ENCODE peak calls at places on chromosomes 12 and 14, in six cellular contexts. J is stimulated activated naive CD4-positive, alpha-beta T cell treated with Interleukin-2 at 50 U/mL for 16 hours; V is HAP-1; Z is stimulated activated CD8-positive, alpha-beta memory T cell treated with anti-CD3 and anti-CD28 coated beads, Interleukin-2, amount 100 ng/mL, for 1 hour; B is left ventricle myocardium superior; S is lower lobe of right lung. A is an unnamed sample.

GRCh38 chr14:80202888-80203562 is 8.3 kb downstream of the DIO2 start:
- DNase-seq in J (no peak), V (peak; percentile 75), Z (no peak), B (no peak), S (no peak), A (no peak)

GRCh38 chr14:22380511-22381455 is 208.2 kb downstream of the DAD1 start:
- DNase-seq in J (no peak), V (no peak), Z (no peak), B (no peak), S (no peak), A (no peak)

GRCh38 chr14:95321201-95321600 is 1.5 kb upstream of the CLMN start:
- DNase-seq in J (no peak), V (no peak), Z (no peak), B (no peak), S (no peak), A (no peak)

GRCh38 chr14:32047791-32048190 is 29.3 kb upstream of the ARHGAP5 start:
- DNase-seq in J (no peak), V (no peak), Z (no peak), B (no peak), S (no peak), A (no peak)

GRCh38 chr12:58967551-58967950 is 47.2 kb upstream of the LRIG3 start:
- DNase-seq in J (no peak), V (no peak), Z (no peak), B (no peak), S (no peak), A (no peak)

GRCh38 chr14:92615451-92615850 is 101.9 kb downstream of the RIN3 start:
- DNase-seq in J (peak; percentile 49), V (no peak), Z (peak; percentile 61), B (no peak), S (no peak), A (no peak)

GRCh38 chr12:6370576-6370935 is 4.8 kb downstream of the SCNN1A start:
- DNase-seq in J (no peak), V (no peak), Z (no peak), B (no peak), S (no peak), A (peak; percentile 10)

GRCh38 chr12:25977047-25977446 is 18.6 kb downstream of the RASSF8 start:
- DNase-seq in J (no peak), V (no peak), Z (no peak), B (no peak), S (no peak), A (no peak)

GRCh38 chr12:90833228-90833627 is 121.7 kb downstream of the CCER1 start:
- DNase-seq in J (no peak), V (no peak), Z (no peak), B (no peak), S (no peak), A (no peak)

GRCh38 chr12:15556411-15556810 is 232.8 kb downstream of the EPS8 start:
- DNase-seq in J (no peak), V (no peak), Z (no peak), B (no peak), S (no peak), A (no peak)

GRCh38 chr12:21451529-21451928 is 14.1 kb downstream of the PYROXD1 start:
- DNase-seq in J (no peak), V (no peak), Z (no peak), B (no peak), S (no peak), A (no peak)

GRCh38 chr12:3651585-3652424 is 101.1 kb downstream of the CRACR2A start:
- DNase-seq in J (no peak), V (no peak), Z (no peak), B (no peak), S (no peak), A (no peak)

GRCh38 chr14:50471838-50472465 is 60.4 kb downstream of the MAP4K5 start:
- DNase-seq in J (no peak), V (no peak), Z (no peak), B (no peak), S (no peak), A (no peak)

GRCh38 chr12:104131609-104132008 is 6.4 kb downstream of the NFYB start:
- DNase-seq in J (no peak), V (no peak), Z (no peak), B (no peak), S (no peak), A (no peak)

GRCh38 chr12:122853582-122854245 is 18.5 kb downstream of the HIP1R start:
- DNase-seq in J (no peak), V (no peak), Z (no peak), B (peak; percentile 32), S (no peak), A (no peak)

GRCh38 chr12:34275129-34275528 is 252.8 kb downstream of the ALG10 start:
- DNase-seq in J (no peak), V (no peak), Z (no peak), B (no peak), S (no peak), A (no peak)

GRCh38 chr12:12790956-12791355 is 5.5 kb downstream of the APOLD1 start:
- DNase-seq in J (no peak), V (peak; percentile 71), Z (no peak), B (no peak), S (no peak), A (no peak)

GRCh38 chr14:37776791-37777499 is 181.5 kb downstream of the TTC6 start:
- DNase-seq in J (no peak), V (no peak), Z (no peak), B (no peak), S (no peak), A (no peak)

GRCh38 chr12:95548056-95548538 is 3.2 kb downstream of the USP44 start:
- DNase-seq in J (peak; percentile 14), V (no peak), Z (no peak), B (peak; percentile 50), S (peak; percentile 62), A (no peak)

GRCh38 chr12:116164263-116164817 is 113.2 kb downstream of the MED13L start:
- DNase-seq in J (no peak), V (no peak), Z (no peak), B (no peak), S (no peak), A (no peak)

GRCh38 chr14:54493293-54493692 is 4.5 kb upstream of the GMFB start:
- DNase-seq in J (no peak), V (no peak), Z (no peak), B (no peak), S (no peak), A (no peak)

GRCh38 chr12:102880783-102881182 is 36.3 kb downstream of the PAH start:
- DNase-seq in J (no peak), V (no peak), Z (no peak), B (no peak), S (no peak), A (no peak)

GRCh38 chr14:31449971-31450610 is 7.2 kb downstream of the DTD2 start:
- DNase-seq in J (no peak), V (no peak), Z (no peak), B (no peak), S (no peak), A (no peak)

GRCh38 chr14:49769171-49769570 is 1.2 kb downstream of the KLHDC2 start:
- DNase-seq in J (no peak), V (no peak), Z (no peak), B (no peak), S (no peak), A (no peak)